ENCODE peak calls at places on chromosomes 3 and 15, in eight cellular contexts. K, F, W, G, X, V, D and C are unnamed samples.

GRCh38 chr15:37031198-37031597 is 69.2 kb downstream of the MEIS2 start:
- DNase-seq in K (no peak), F (peak), W (no peak), G (no peak), X (no peak), V (no peak), D (no peak), C (no peak)

GRCh38 chr3:62679988-62680387 is 195.2 kb downstream of the CADPS start:
- DNase-seq in K (no peak), F (no peak), W (no peak), G (no peak), X (peak), V (no peak), D (no peak), C (no peak)

GRCh38 chr15:81859737-81860516 is 185.9 kb downstream of the MEX3B start:
- DNase-seq in K (no peak), F (no peak), W (no peak), G (no peak), X (no peak), V (no peak), D (no peak), C (no peak)

GRCh38 chr3:174614046-174614445 is 245.1 kb upstream of the NAALADL2 start:
- DNase-seq in K (no peak), F (no peak), W (no peak), G (no peak), X (no peak), V (no peak), D (no peak), C (no peak)

GRCh38 chr15:83626171-83626802 is 27.6 kb upstream of the ADAMTSL3 start:
- DNase-seq in K (no peak), F (peak), W (no peak), G (no peak), X (peak), V (peak), D (no peak), C (no peak)

GRCh38 chr3:119219069-119219468 is 21.6 kb downstream of the B4GALT4 start:
- DNase-seq in K (no peak), F (no peak), W (no peak), G (peak), X (no peak), V (no peak), D (no peak), C (no peak)

GRCh38 chr3:117479095-117479494 is 769.5 kb downstream of the TUSC7 start:
- DNase-seq in K (no peak), F (no peak), W (no peak), G (no peak), X (no peak), V (no peak), D (no peak), C (no peak)

GRCh38 chr3:64111872-64112271 is 88.6 kb upstream of the PSMD6 start:
- DNase-seq in K (no peak), F (no peak), W (no peak), G (no peak), X (no peak), V (no peak), D (no peak), C (no peak)

GRCh38 chr3:187112934-187113793 is 26.1 kb downstream of the RPL39L start:
- DNase-seq in K (no peak), F (peak), W (no peak), G (peak), X (peak), V (no peak), D (no peak), C (no peak)

GRCh38 chr3:112405845-112406244 is 72.9 kb downstream of the CD200 start:
- DNase-seq in K (no peak), F (no peak), W (no peak), G (no peak), X (peak), V (no peak), D (no peak), C (no peak)